ENCODE peak calls at places on chromosomes 16 and 17, in seven cellular contexts. One of them, this sample, is unnamed.

GRCh38 chr17:7888184-7888920 is at the start of gene CHD3:
- DNase-seq in GM10248: no peak
- DNase-seq in NCI-H1092 treated with DMSO at 0.1 percent for 48 hours: no peak
- DNase-seq in osteocyte: no peak
- DNase-seq in NCI-H187: no peak
- DNase-seq in GM19239: no peak
- DNase-seq in H54: no peak
- DNase-seq in this sample: no peak

GRCh38 chr17:63476494-63476856 is 386 bp upstream of the ACE start:
- DNase-seq in GM10248: no peak
- DNase-seq in NCI-H1092 treated with DMSO at 0.1 percent for 48 hours: peak; percentile 60
- DNase-seq in osteocyte: no peak
- DNase-seq in NCI-H187: peak; percentile 46
- DNase-seq in GM19239: no peak
- DNase-seq in H54: no peak
- DNase-seq in this sample: peak; percentile 77

GRCh38 chr16:84617068-84617630 is 729 bp downstream of the COTL1 start:
- DNase-seq in GM10248: no peak
- DNase-seq in NCI-H1092 treated with DMSO at 0.1 percent for 48 hours: no peak
- DNase-seq in osteocyte: no peak
- DNase-seq in NCI-H187: no peak
- DNase-seq in GM19239: no peak
- DNase-seq in H54: no peak
- DNase-seq in this sample: peak; percentile 66

GRCh38 chr16:29900888-29901606 is 759 bp downstream of the ASPHD1 start:
- DNase-seq in GM10248: no peak
- DNase-seq in NCI-H1092 treated with DMSO at 0.1 percent for 48 hours: no peak
- DNase-seq in osteocyte: no peak
- DNase-seq in NCI-H187: no peak
- DNase-seq in GM19239: no peak
- DNase-seq in H54: no peak
- DNase-seq in this sample: no peak

GRCh38 chr17:78117027-78117981 is 11.3 kb downstream of the TMC6 start:
- DNase-seq in GM10248: no peak
- DNase-seq in NCI-H1092 treated with DMSO at 0.1 percent for 48 hours: peak; percentile 78
- DNase-seq in osteocyte: no peak
- DNase-seq in NCI-H187: peak; percentile 24
- DNase-seq in GM19239: no peak
- DNase-seq in H54: no peak
- DNase-seq in this sample: no peak

GRCh38 chr16:85382717-85383118 is 230.4 kb upstream of the GSE1 start:
- DNase-seq in GM10248: no peak
- DNase-seq in NCI-H1092 treated with DMSO at 0.1 percent for 48 hours: no peak
- DNase-seq in osteocyte: no peak
- DNase-seq in NCI-H187: no peak
- DNase-seq in GM19239: no peak
- DNase-seq in H54: no peak
- DNase-seq in this sample: no peak

GRCh38 chr16:47538472-47538871 is 77.3 kb downstream of the PHKB start:
- DNase-seq in GM10248: no peak
- DNase-seq in NCI-H1092 treated with DMSO at 0.1 percent for 48 hours: no peak
- DNase-seq in osteocyte: no peak
- DNase-seq in NCI-H187: no peak
- DNase-seq in GM19239: no peak
- DNase-seq in H54: no peak
- DNase-seq in this sample: no peak

GRCh38 chr16:180101-180920 is at the start of gene HBQ1:
- DNase-seq in GM10248: peak; percentile 73
- DNase-seq in NCI-H1092 treated with DMSO at 0.1 percent for 48 hours: peak; percentile 46
- DNase-seq in osteocyte: no peak
- DNase-seq in NCI-H187: no peak
- DNase-seq in GM19239: no peak
- DNase-seq in H54: no peak
- DNase-seq in this sample: peak; percentile 75

GRCh38 chr16:1338119-1338730 is 4.8 kb downstream of the BAIAP3 start:
- DNase-seq in GM10248: no peak
- DNase-seq in NCI-H1092 treated with DMSO at 0.1 percent for 48 hours: no peak
- DNase-seq in osteocyte: no peak
- DNase-seq in NCI-H187: no peak
- DNase-seq in GM19239: no peak
- DNase-seq in H54: no peak
- DNase-seq in this sample: peak; percentile 63

GRCh38 chr16:81558444-81559175 is 114.0 kb downstream of the CMIP start:
- DNase-seq in GM10248: no peak
- DNase-seq in NCI-H1092 treated with DMSO at 0.1 percent for 48 hours: peak; percentile 82
- DNase-seq in osteocyte: no peak
- DNase-seq in NCI-H187: peak; percentile 57
- DNase-seq in GM19239: no peak
- DNase-seq in H54: no peak
- DNase-seq in this sample: peak; percentile 83

GRCh38 chr16:73051216-73051615 is 3.3 kb upstream of the ZFHX3 start:
- DNase-seq in GM10248: no peak
- DNase-seq in NCI-H1092 treated with DMSO at 0.1 percent for 48 hours: peak; percentile 76
- DNase-seq in osteocyte: no peak
- DNase-seq in NCI-H187: no peak
- DNase-seq in GM19239: no peak
- DNase-seq in H54: no peak
- DNase-seq in this sample: no peak

GRCh38 chr17:57861000-57861736 is 11.3 kb upstream of the MRPS23 start:
- DNase-seq in GM10248: peak; percentile 39
- DNase-seq in NCI-H1092 treated with DMSO at 0.1 percent for 48 hours: no peak
- DNase-seq in osteocyte: no peak
- DNase-seq in NCI-H187: no peak
- DNase-seq in GM19239: no peak
- DNase-seq in H54: peak; percentile 92
- DNase-seq in this sample: peak; percentile 72

GRCh38 chr16:68093816-68094613 is 8.8 kb downstream of the NFATC3 start:
- DNase-seq in GM10248: no peak
- DNase-seq in NCI-H1092 treated with DMSO at 0.1 percent for 48 hours: no peak
- DNase-seq in osteocyte: no peak
- DNase-seq in NCI-H187: no peak
- DNase-seq in GM19239: no peak
- DNase-seq in H54: no peak
- DNase-seq in this sample: peak; percentile 28

GRCh38 chr16:69494993-69495392 is 70.6 kb downstream of the CYB5B start:
- DNase-seq in GM10248: peak; percentile 39
- DNase-seq in NCI-H1092 treated with DMSO at 0.1 percent for 48 hours: no peak
- DNase-seq in osteocyte: no peak
- DNase-seq in NCI-H187: no peak
- DNase-seq in GM19239: no peak
- DNase-seq in H54: no peak
- DNase-seq in this sample: no peak

GRCh38 chr16:19704321-19705130 is 13.5 kb downstream of the KNOP1 start:
- DNase-seq in GM10248: no peak
- DNase-seq in NCI-H1092 treated with DMSO at 0.1 percent for 48 hours: no peak
- DNase-seq in osteocyte: no peak
- DNase-seq in NCI-H187: no peak
- DNase-seq in GM19239: no peak
- DNase-seq in H54: no peak
- DNase-seq in this sample: no peak

GRCh38 chr17:61009619-61010018 is 332.0 kb downstream of the BCAS3 start:
- DNase-seq in GM10248: no peak
- DNase-seq in NCI-H1092 treated with DMSO at 0.1 percent for 48 hours: no peak
- DNase-seq in osteocyte: no peak
- DNase-seq in NCI-H187: no peak
- DNase-seq in GM19239: no peak
- DNase-seq in H54: no peak
- DNase-seq in this sample: peak; percentile 55

GRCh38 chr17:21119247-21119944 is 7.4 kb upstream of the DHRS7B start:
- DNase-seq in GM10248: peak; percentile 78
- DNase-seq in NCI-H1092 treated with DMSO at 0.1 percent for 48 hours: peak; percentile 27
- DNase-seq in osteocyte: no peak
- DNase-seq in NCI-H187: no peak
- DNase-seq in GM19239: peak; percentile 56
- DNase-seq in H54: peak; percentile 61
- DNase-seq in this sample: peak; percentile 82

GRCh38 chr17:50556803-50557202 is 3.7 kb upstream of the CACNA1G start:
- DNase-seq in GM10248: no peak
- DNase-seq in NCI-H1092 treated with DMSO at 0.1 percent for 48 hours: peak; percentile 89
- DNase-seq in osteocyte: no peak
- DNase-seq in NCI-H187: no peak
- DNase-seq in GM19239: no peak
- DNase-seq in H54: no peak
- DNase-seq in this sample: no peak

This sample was measured in left kidney.